ENCODE peak calls at places on chromosomes 11 and 22, in four cellular contexts. One of them, this sample, is unnamed.

GRCh38 chr11:57251491-57252104 is 14.5 kb upstream of the APLNR start:
- DNase-seq in mesendoderm: no peak
- DNase-seq in neuronal stem cell: no peak
- DNase-seq in mesenchymal stem cell: no peak
- DNase-seq in this sample: peak

GRCh38 chr11:91952056-91952455 is 272.6 kb upstream of the FAT3 start:
- DNase-seq in mesendoderm: no peak
- DNase-seq in neuronal stem cell: no peak
- DNase-seq in mesenchymal stem cell: no peak
- DNase-seq in this sample: no peak

GRCh38 chr22:40324468-40325305 is 21.6 kb upstream of the ADSL start:
- DNase-seq in mesendoderm: no peak
- DNase-seq in neuronal stem cell: no peak
- DNase-seq in mesenchymal stem cell: no peak
- DNase-seq in this sample: no peak

GRCh38 chr11:6587360-6587953 is 16.0 kb downstream of the RRP8 start:
- DNase-seq in mesendoderm: no peak
- DNase-seq in neuronal stem cell: no peak
- DNase-seq in mesenchymal stem cell: no peak
- DNase-seq in this sample: no peak

GRCh38 chr22:39264344-39265116 is 19.7 kb upstream of the PDGFB start:
- DNase-seq in mesendoderm: no peak
- DNase-seq in neuronal stem cell: no peak
- DNase-seq in mesenchymal stem cell: no peak
- DNase-seq in this sample: no peak

GRCh38 chr11:32259641-32260081 is 168.8 kb downstream of the RCN1 start:
- DNase-seq in mesendoderm: no peak
- DNase-seq in neuronal stem cell: no peak
- DNase-seq in mesenchymal stem cell: peak
- DNase-seq in this sample: peak

GRCh38 chr11:75162954-75163353 is 12.0 kb downstream of the SLCO2B1 start:
- DNase-seq in mesendoderm: no peak
- DNase-seq in neuronal stem cell: no peak
- DNase-seq in mesenchymal stem cell: no peak
- DNase-seq in this sample: no peak

GRCh38 chr11:15349413-15349812 is 234.7 kb downstream of the INSC start:
- DNase-seq in mesendoderm: no peak
- DNase-seq in neuronal stem cell: no peak
- DNase-seq in mesenchymal stem cell: no peak
- DNase-seq in this sample: no peak

GRCh38 chr11:12239396-12240298 is 129.3 kb downstream of the MICAL2 start:
- DNase-seq in mesendoderm: no peak
- DNase-seq in neuronal stem cell: no peak
- DNase-seq in mesenchymal stem cell: no peak
- DNase-seq in this sample: peak

GRCh38 chr11:8333431-8334401 is 70.0 kb upstream of the LMO1 start:
- DNase-seq in mesendoderm: peak
- DNase-seq in neuronal stem cell: no peak
- DNase-seq in mesenchymal stem cell: peak
- DNase-seq in this sample: no peak

GRCh38 chr22:25892678-25893077 is 150.7 kb downstream of the MYO18B start:
- DNase-seq in mesendoderm: no peak
- DNase-seq in neuronal stem cell: no peak
- DNase-seq in mesenchymal stem cell: no peak
- DNase-seq in this sample: no peak

GRCh38 chr11:114821626-114822025 is 143.3 kb downstream of the NXPE2 start:
- DNase-seq in mesendoderm: peak
- DNase-seq in neuronal stem cell: no peak
- DNase-seq in mesenchymal stem cell: no peak
- DNase-seq in this sample: peak

GRCh38 chr22:38572065-38572464 is 2.1 kb upstream of the DMC1 start:
- DNase-seq in mesendoderm: peak
- DNase-seq in neuronal stem cell: peak
- DNase-seq in mesenchymal stem cell: peak
- DNase-seq in this sample: peak

GRCh38 chr11:122681731-122682130 is 26.2 kb downstream of the UBASH3B start:
- DNase-seq in mesendoderm: peak
- DNase-seq in neuronal stem cell: no peak
- DNase-seq in mesenchymal stem cell: peak
- DNase-seq in this sample: no peak

GRCh38 chr11:66687831-66688281 is 10.2 kb upstream of the RBM4B start:
- DNase-seq in mesendoderm: no peak
- DNase-seq in neuronal stem cell: no peak
- DNase-seq in mesenchymal stem cell: no peak
- DNase-seq in this sample: no peak

GRCh38 chr22:23149743-23150238 is 4.5 kb downstream of the RAB36 start:
- DNase-seq in mesendoderm: no peak
- DNase-seq in neuronal stem cell: no peak
- DNase-seq in mesenchymal stem cell: no peak
- DNase-seq in this sample: no peak

DNA sequence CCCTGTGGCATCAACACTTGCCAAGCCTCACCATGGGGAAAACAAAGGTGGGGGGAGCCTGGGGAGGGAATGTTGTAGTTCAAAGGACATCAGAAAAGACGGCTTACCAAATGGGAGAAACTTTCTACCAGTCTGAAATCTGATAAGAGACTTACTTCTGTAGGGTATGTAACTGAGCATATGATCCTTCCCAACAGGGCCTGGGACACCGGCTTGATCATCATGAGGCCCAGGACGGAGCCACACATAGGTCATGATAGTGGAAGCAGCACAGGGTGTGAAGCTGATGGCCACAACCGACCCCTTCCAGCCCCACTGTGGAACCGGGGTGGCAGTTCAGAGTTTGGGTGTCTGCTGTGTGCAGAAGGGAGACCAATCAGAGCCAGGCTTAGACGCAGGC is 51.1 kb downstream of the MICAL3 start:
- DNase-seq in mesendoderm: no peak
- DNase-seq in neuronal stem cell: no peak
- DNase-seq in mesenchymal stem cell: no peak
- DNase-seq in this sample: no peak
- H2BK15ac ChIP-seq in mesendoderm: no peak
- H2BK15ac ChIP-seq in neuronal stem cell: no peak
- H2BK15ac ChIP-seq in mesenchymal stem cell: no peak
- H2BK15ac ChIP-seq in this sample: peak

GRCh38 chr11:107858217-107859070 is at the start of gene SLC35F2:
- DNase-seq in mesendoderm: peak
- DNase-seq in neuronal stem cell: peak
- DNase-seq in mesenchymal stem cell: peak
- DNase-seq in this sample: peak
- H3K23ac ChIP-seq in mesendoderm: no peak
- H3K23ac ChIP-seq in neuronal stem cell: peak
- H3K23ac ChIP-seq in mesenchymal stem cell: peak
- H3K23ac ChIP-seq in this sample: peak

DNA sequence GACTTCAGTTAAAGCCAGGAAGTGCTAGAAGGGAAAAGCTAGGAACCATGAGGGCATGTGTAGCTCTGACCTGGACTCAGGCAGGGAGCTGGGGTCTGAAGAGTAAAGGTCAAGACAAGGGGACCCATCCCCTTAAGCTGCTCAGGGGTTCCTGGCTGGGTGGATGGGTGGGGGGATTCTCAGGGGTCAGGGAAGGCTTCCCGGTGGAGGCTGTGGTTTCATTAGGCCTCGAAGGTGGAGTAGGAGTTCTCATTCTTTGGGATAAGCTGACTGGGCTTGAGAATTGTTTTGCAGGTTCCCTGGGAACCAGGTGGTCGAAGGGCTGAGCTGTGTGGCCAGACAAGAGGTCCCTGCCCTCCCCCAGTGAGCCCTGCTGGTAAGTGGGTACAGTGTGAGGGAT is 1.2 kb downstream of the PHETA2 start:
- DNase-seq in mesendoderm: no peak
- DNase-seq in neuronal stem cell: no peak
- DNase-seq in mesenchymal stem cell: no peak
- DNase-seq in this sample: no peak
- H2BK15ac ChIP-seq in mesendoderm: no peak
- H2BK15ac ChIP-seq in neuronal stem cell: peak
- H2BK15ac ChIP-seq in mesenchymal stem cell: no peak
- H2BK15ac ChIP-seq in this sample: no peak

GRCh38 chr22:46229701-46230100 is 20.4 kb downstream of the CDPF1 start:
- DNase-seq in mesendoderm: no peak
- DNase-seq in neuronal stem cell: no peak
- DNase-seq in mesenchymal stem cell: no peak
- DNase-seq in this sample: peak

GRCh38 chr22:46226577-46226976 is 23.5 kb downstream of the CDPF1 start:
- DNase-seq in mesendoderm: no peak
- DNase-seq in neuronal stem cell: no peak
- DNase-seq in mesenchymal stem cell: no peak
- DNase-seq in this sample: no peak

GRCh38 chr22:46224044-46224746 is 25.9 kb downstream of the CDPF1 start:
- DNase-seq in mesendoderm: no peak
- DNase-seq in neuronal stem cell: no peak
- DNase-seq in mesenchymal stem cell: no peak
- DNase-seq in this sample: no peak

GRCh38 chr22:46224771-46225290 is 25.3 kb downstream of the CDPF1 start:
- DNase-seq in mesendoderm: no peak
- DNase-seq in neuronal stem cell: no peak
- DNase-seq in mesenchymal stem cell: no peak
- DNase-seq in this sample: no peak

GRCh38 chr22:46225631-46226030 is 24.5 kb downstream of the CDPF1 start:
- DNase-seq in mesendoderm: no peak
- DNase-seq in neuronal stem cell: no peak
- DNase-seq in mesenchymal stem cell: no peak
- DNase-seq in this sample: no peak
- H3K23ac ChIP-seq in mesendoderm: no peak
- H3K23ac ChIP-seq in neuronal stem cell: peak
- H3K23ac ChIP-seq in mesenchymal stem cell: no peak
- H3K23ac ChIP-seq in this sample: no peak

DNA sequence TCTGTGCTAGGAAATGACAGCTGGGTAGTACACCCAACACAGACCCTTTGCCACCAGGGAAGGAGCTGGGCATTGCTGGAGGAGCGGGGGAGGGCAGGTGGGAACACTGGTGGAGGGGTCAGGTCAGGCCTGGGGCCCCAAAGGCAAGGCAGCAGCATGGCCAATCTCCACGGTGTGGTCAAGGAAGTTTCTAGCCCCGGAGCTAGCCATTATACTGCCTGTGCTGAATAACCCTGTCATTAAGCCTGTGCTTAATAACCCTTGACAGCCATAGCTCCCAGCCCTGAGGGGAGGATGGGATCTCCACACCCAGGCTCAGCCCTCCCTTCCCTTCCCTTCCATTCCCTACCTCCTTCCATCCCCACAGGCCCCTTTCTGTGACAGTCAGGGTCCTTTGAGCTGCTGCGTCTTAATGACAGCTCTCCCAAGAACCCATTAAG is 2.1 kb downstream of the TMPRSS4 start:
- DNase-seq in mesendoderm: no peak
- DNase-seq in neuronal stem cell: no peak
- DNase-seq in mesenchymal stem cell: no peak
- DNase-seq in this sample: no peak
- H2BK15ac ChIP-seq in mesendoderm: no peak
- H2BK15ac ChIP-seq in neuronal stem cell: no peak
- H2BK15ac ChIP-seq in mesenchymal stem cell: no peak
- H2BK15ac ChIP-seq in this sample: no peak

GRCh38 chr22:27132400-27132799 is 475.0 kb downstream of the MIAT start:
- DNase-seq in mesendoderm: no peak
- DNase-seq in neuronal stem cell: no peak
- DNase-seq in mesenchymal stem cell: no peak
- DNase-seq in this sample: no peak
- H3K23ac ChIP-seq in mesendoderm: no peak
- H3K23ac ChIP-seq in neuronal stem cell: no peak
- H3K23ac ChIP-seq in mesenchymal stem cell: peak
- H3K23ac ChIP-seq in this sample: no peak

This sample was measured in IMR-90.